ENCODE peak calls at places on chromosomes 7 and 10, in six cellular contexts. E is Daoy; J is activated naive CD8-positive, alpha-beta T cell treated with anti-CD3 and anti-CD28 coated beads, Interleukin-2, amount 50 U/mL, for 16 hours; H is GM12891; M is AG09319; L is activated CD4-positive, alpha-beta memory T cell treated with anti-CD3 and anti-CD28 coated beads, Interleukin-2, amount 10 ng/mL, durations not matched to agents 7 days and 5 days. S is an unnamed sample.

GRCh38 chr10:28317735-28318134 is 14.9 kb upstream of the MPP7 start:
- DNase-seq in E (no peak), J (no peak), H (no peak), M (no peak), L (no peak), S (no peak)

GRCh38 chr7:157405501-157405900 is 68.7 kb downstream of the DNAJB6 start:
- DNase-seq in E (no peak), J (no peak), H (no peak), M (no peak), L (no peak), S (no peak)

GRCh38 chr10:13637303-13637856 is 50.6 kb downstream of the PRPF18 start:
- DNase-seq in E (no peak), J (no peak), H (no peak), M (no peak), L (no peak), S (no peak)

GRCh38 chr10:102202386-102202785 is 23.7 kb upstream of the ELOVL3 start:
- DNase-seq in E (no peak), J (no peak), H (no peak), M (no peak), L (no peak), S (no peak)

GRCh38 chr7:103989785-103990775 is 622 bp upstream of the RELN start:
- DNase-seq in E (peak), J (no peak), H (peak), M (no peak), L (no peak), S (peak)

GRCh38 chr10:6423004-6423403 is 157.1 kb downstream of the PRKCQ start:
- DNase-seq in E (peak), J (peak), H (no peak), M (no peak), L (no peak), S (no peak)

GRCh38 chr10:132873395-132873794 is 69.0 kb downstream of the CFAP46 start:
- DNase-seq in E (no peak), J (no peak), H (no peak), M (no peak), L (no peak), S (no peak)

GRCh38 chr7:44281811-44282600 is 43.4 kb downstream of the CAMK2B start:
- DNase-seq in E (no peak), J (no peak), H (no peak), M (no peak), L (no peak), S (no peak)

GRCh38 chr7:1883031-1883761 is 213.1 kb downstream of the ELFN1 start:
- DNase-seq in E (peak), J (no peak), H (no peak), M (peak), L (peak), S (no peak)

GRCh38 chr10:107831772-107832171 is 667.3 kb upstream of the SORCS1 start:
- DNase-seq in E (no peak), J (no peak), H (no peak), M (no peak), L (no peak), S (no peak)

GRCh38 chr7:52920977-52921376 is 114.5 kb upstream of the POM121L12 start:
- DNase-seq in E (no peak), J (no peak), H (no peak), M (no peak), L (no peak), S (no peak)

GRCh38 chr7:137169282-137169698 is 174.2 kb downstream of the PTN start:
- DNase-seq in E (peak), J (no peak), H (no peak), M (peak), L (no peak), S (peak)

GRCh38 chr10:10551595-10551994 is 466.1 kb upstream of the CELF2 start:
- DNase-seq in E (no peak), J (no peak), H (no peak), M (no peak), L (no peak), S (no peak)

GRCh38 chr7:87159538-87159937 is 7.3 kb downstream of the DMTF1 start:
- DNase-seq in E (no peak), J (no peak), H (no peak), M (no peak), L (no peak), S (no peak)

GRCh38 chr10:113045155-113046055 is 95.4 kb downstream of the TCF7L2 start:
- DNase-seq in E (peak), J (no peak), H (no peak), M (peak), L (no peak), S (no peak)

GRCh38 chr7:44921607-44922350 is 36.4 kb upstream of the PURB start:
- DNase-seq in E (peak), J (peak), H (peak), M (peak), L (peak), S (peak)

GRCh38 chr10:99659031-99659867 is at the start of gene ENTPD7:
- DNase-seq in E (peak), J (peak), H (peak), M (peak), L (peak), S (peak)

GRCh38 chr10:132628966-132629900 is 91.6 kb downstream of the INPP5A start:
- DNase-seq in E (no peak), J (no peak), H (no peak), M (no peak), L (no peak), S (no peak)

GRCh38 chr10:112404612-112405011 is 30.7 kb downstream of the ACSL5 start:
- DNase-seq in E (no peak), J (no peak), H (no peak), M (no peak), L (no peak), S (no peak)

GRCh38 chr7:158646766-158647474 is 57.7 kb downstream of the NCAPG2 start:
- DNase-seq in E (no peak), J (no peak), H (no peak), M (no peak), L (peak), S (peak)

GRCh38 chr10:24503627-24504320 is 219.9 kb downstream of the ARHGAP21 start:
- DNase-seq in E (peak), J (no peak), H (peak), M (no peak), L (peak), S (peak)

GRCh38 chr7:81845628-81846259 is 75.9 kb upstream of the HGF start:
- DNase-seq in E (peak), J (no peak), H (no peak), M (no peak), L (no peak), S (no peak)

GRCh38 chr10:1048349-1048731 is 579 bp downstream of the IDI1 start:
- DNase-seq in E (no peak), J (no peak), H (no peak), M (no peak), L (peak), S (peak)

GRCh38 chr7:105876964-105877601 is 684 bp upstream of the ATXN7L1 start:
- DNase-seq in E (peak), J (no peak), H (no peak), M (no peak), L (no peak), S (peak)

GRCh38 chr10:72274730-72275350 is 1.1 kb downstream of the DDIT4 start:
- DNase-seq in E (peak), J (no peak), H (peak), M (no peak), L (peak), S (no peak)

GRCh38 chr7:30263090-30263710 is 21.2 kb upstream of the ZNRF2 start:
- DNase-seq in E (no peak), J (no peak), H (no peak), M (no peak), L (no peak), S (peak)

GRCh38 chr7:139230774-139231512 is at the start of gene UBN2:
- DNase-seq in E (peak), J (peak), H (peak), M (peak), L (peak), S (peak)

GRCh38 chr10:122168598-122168997 is 102.5 kb upstream of the BTBD16 start:
- DNase-seq in E (no peak), J (no peak), H (no peak), M (no peak), L (no peak), S (no peak)

GRCh38 chr10:126336786-126337185 is 51.5 kb downstream of the ADAM12 start:
- DNase-seq in E (no peak), J (no peak), H (no peak), M (no peak), L (no peak), S (no peak)

GRCh38 chr7:80499350-80499955 is 12.4 kb downstream of the GNAT3 start:
- DNase-seq in E (peak), J (no peak), H (no peak), M (peak), L (no peak), S (peak)

GRCh38 chr10:543131-543530 is 146.3 kb downstream of the DIP2C start:
- DNase-seq in E (no peak), J (no peak), H (no peak), M (no peak), L (no peak), S (no peak)

GRCh38 chr10:35012781-35013180 is 77.4 kb downstream of the CUL2 start:
- DNase-seq in E (no peak), J (no peak), H (no peak), M (no peak), L (no peak), S (no peak)

GRCh38 chr10:6204341-6205191 is 1.8 kb downstream of the PFKFB3 start:
- DNase-seq in E (peak), J (no peak), H (no peak), M (no peak), L (peak), S (no peak)

GRCh38 chr7:151946932-151947331 is 9.3 kb upstream of the GALNTL5 start:
- DNase-seq in E (no peak), J (no peak), H (no peak), M (no peak), L (no peak), S (no peak)

S was measured in HepG2.